ENCODE peak calls at places on chromosome 17, in four cellular contexts. One of them, this sample, is unnamed.

GRCh38 chr17:75773121-75773807 is 8.3 kb upstream of the GALK1 start:
- DNase-seq in IMR-90: no peak
- DNase-seq in ovary: no peak
- DNase-seq in stomach: no peak
- DNase-seq in this sample: no peak

GRCh38 chr17:31089461-31089860 is 5.3 kb upstream of the NF1 start:
- DNase-seq in IMR-90: no peak
- DNase-seq in ovary: no peak
- DNase-seq in stomach: no peak
- DNase-seq in this sample: no peak

GRCh38 chr17:10357768-10358167 is 15.0 kb downstream of the MYH13 start:
- DNase-seq in IMR-90: no peak
- DNase-seq in ovary: no peak
- DNase-seq in stomach: no peak
- DNase-seq in this sample: no peak

GRCh38 chr17:2455956-2456355 is 55.1 kb upstream of the MNT start:
- DNase-seq in IMR-90: no peak
- DNase-seq in ovary: no peak
- DNase-seq in stomach: no peak
- DNase-seq in this sample: no peak

GRCh38 chr17:17930674-17931073 is 41.5 kb downstream of the TOM1L2 start:
- DNase-seq in IMR-90: no peak
- DNase-seq in ovary: no peak
- DNase-seq in stomach: no peak
- DNase-seq in this sample: no peak

GRCh38 chr17:35460354-35460851 is 11.8 kb upstream of the SLFN13 start:
- DNase-seq in IMR-90: no peak
- DNase-seq in ovary: no peak
- DNase-seq in stomach: peak
- DNase-seq in this sample: peak

GRCh38 chr17:56598471-56598870 is 5.0 kb downstream of the NOG start:
- DNase-seq in IMR-90: peak
- DNase-seq in ovary: no peak
- DNase-seq in stomach: no peak
- DNase-seq in this sample: no peak

GRCh38 chr17:1972429-1973160 is 52.5 kb downstream of the RTN4RL1 start:
- DNase-seq in IMR-90: peak
- DNase-seq in ovary: no peak
- DNase-seq in stomach: no peak
- DNase-seq in this sample: peak

GRCh38 chr17:38885728-38886642 is 16.1 kb downstream of the LASP1 start:
- DNase-seq in IMR-90: peak
- DNase-seq in ovary: no peak
- DNase-seq in stomach: no peak
- DNase-seq in this sample: no peak

GRCh38 chr17:42287305-42288077 is 807 bp upstream of the STAT5A start:
- DNase-seq in IMR-90: no peak
- DNase-seq in ovary: peak
- DNase-seq in stomach: peak
- DNase-seq in this sample: peak

GRCh38 chr17:39014044-39014794 is 47.0 kb upstream of the FBXO47 start:
- DNase-seq in IMR-90: peak
- DNase-seq in ovary: no peak
- DNase-seq in stomach: no peak
- DNase-seq in this sample: no peak

GRCh38 chr17:79651266-79651665 is 40.4 kb upstream of the RBFOX3 start:
- DNase-seq in IMR-90: no peak
- DNase-seq in ovary: no peak
- DNase-seq in stomach: no peak
- DNase-seq in this sample: no peak

GRCh38 chr17:40095944-40096791 is 4.2 kb downstream of the NR1D1 start:
- DNase-seq in IMR-90: peak
- DNase-seq in ovary: peak
- DNase-seq in stomach: peak
- DNase-seq in this sample: peak
- TF ChIP-seq POLR2A in IMR-90: no peak
- TF ChIP-seq POLR2A in ovary: no peak
- TF ChIP-seq POLR2A in stomach: no peak
- TF ChIP-seq POLR2A in this sample: no peak

DNA sequence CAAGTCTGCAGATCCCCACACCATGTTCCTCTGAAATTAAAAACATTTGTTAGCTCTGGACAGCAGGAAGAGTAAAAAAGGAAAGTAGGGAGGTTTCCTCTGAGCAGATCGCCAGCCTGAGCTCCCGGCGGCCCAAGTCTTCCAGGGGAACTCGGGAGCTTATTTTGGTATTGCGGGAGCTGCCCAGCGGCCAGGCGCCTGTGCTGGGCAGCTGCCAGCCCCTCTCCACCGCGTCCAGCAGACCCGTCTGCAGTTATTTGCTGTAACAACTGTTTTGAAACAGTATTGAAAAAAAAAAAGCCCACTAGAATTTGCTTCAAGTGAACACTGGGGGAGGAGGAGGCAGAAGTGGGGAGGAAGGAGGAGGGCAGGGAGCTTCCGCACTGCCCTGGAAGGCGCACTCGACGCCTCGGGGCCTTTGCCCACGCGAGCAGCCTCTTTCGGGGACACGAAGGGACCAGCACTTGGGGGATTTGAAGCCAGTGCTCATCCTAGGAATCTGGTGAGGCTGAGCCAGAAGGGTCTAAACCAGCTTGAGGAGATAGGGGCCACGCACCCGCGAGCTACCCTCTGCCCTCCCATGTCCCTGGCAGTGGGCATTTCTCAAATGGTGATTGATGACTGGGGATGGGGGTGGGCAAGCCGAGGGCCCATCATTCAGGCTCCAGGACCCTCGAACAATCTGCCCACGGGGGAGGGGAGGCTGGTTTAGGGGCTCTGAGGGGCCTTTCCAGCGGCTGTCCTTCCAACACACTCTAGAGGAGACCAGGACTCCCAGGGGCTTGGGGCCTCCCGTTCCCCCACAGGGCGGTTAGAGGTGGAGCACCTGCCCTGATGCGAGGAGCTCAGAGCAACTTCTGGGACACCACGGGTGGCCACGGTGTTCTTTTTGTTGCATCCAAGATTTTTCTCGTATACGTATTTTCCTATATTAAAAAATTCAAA is 3.0 kb upstream of the BAHCC1 start:
- DNase-seq in IMR-90: peak
- DNase-seq in ovary: peak
- DNase-seq in stomach: no peak
- DNase-seq in this sample: peak
- H3K27ac ChIP-seq in IMR-90: peak
- H3K27ac ChIP-seq in ovary: peak
- H3K27ac ChIP-seq in stomach: peak
- H3K27ac ChIP-seq in this sample: peak

GRCh38 chr17:78041401-78042179 is 83.1 kb downstream of the TNRC6C start:
- DNase-seq in IMR-90: no peak
- DNase-seq in ovary: no peak
- DNase-seq in stomach: no peak
- DNase-seq in this sample: no peak

GRCh38 chr17:78039581-78039980 is 81.1 kb downstream of the TNRC6C start:
- DNase-seq in IMR-90: no peak
- DNase-seq in ovary: no peak
- DNase-seq in stomach: no peak
- DNase-seq in this sample: no peak

GRCh38 chr17:78042542-78042941 is 84.0 kb downstream of the TNRC6C start:
- DNase-seq in IMR-90: no peak
- DNase-seq in ovary: no peak
- DNase-seq in stomach: no peak
- DNase-seq in this sample: no peak

GRCh38 chr17:78038748-78039288 is 80.3 kb downstream of the TNRC6C start:
- DNase-seq in IMR-90: no peak
- DNase-seq in ovary: no peak
- DNase-seq in stomach: no peak
- DNase-seq in this sample: no peak

GRCh38 chr17:78040561-78041400 is 82.3 kb downstream of the TNRC6C start:
- DNase-seq in IMR-90: peak
- DNase-seq in ovary: peak
- DNase-seq in stomach: peak
- DNase-seq in this sample: peak
- TF ChIP-seq POLR2A in IMR-90: no peak
- TF ChIP-seq POLR2A in ovary: no peak
- TF ChIP-seq POLR2A in stomach: no peak
- TF ChIP-seq POLR2A in this sample: no peak

DNA sequence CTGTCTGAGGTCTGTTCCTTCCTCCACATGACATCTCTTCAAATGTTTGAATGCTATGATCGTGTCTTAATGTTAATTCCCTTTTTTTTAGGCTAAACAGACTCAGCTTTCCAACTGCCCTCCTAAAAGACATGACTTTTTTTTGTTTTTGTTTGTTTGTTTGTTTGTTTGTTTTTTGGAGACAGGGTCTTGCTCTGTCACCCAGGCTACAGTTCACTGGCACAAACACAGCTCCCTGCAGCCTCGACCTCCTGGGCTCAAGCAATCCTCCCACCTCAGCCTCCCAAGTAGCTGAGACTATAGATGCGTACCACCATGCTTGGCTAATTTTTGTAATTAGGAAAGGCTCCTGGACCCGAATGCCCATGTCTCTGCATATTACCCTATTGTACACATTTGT is 176.5 kb downstream of the ABCA8 start:
- DNase-seq in IMR-90: no peak
- DNase-seq in ovary: no peak
- DNase-seq in stomach: no peak
- DNase-seq in this sample: no peak
- H3K27ac ChIP-seq in IMR-90: no peak
- H3K27ac ChIP-seq in ovary: peak
- H3K27ac ChIP-seq in stomach: peak
- H3K27ac ChIP-seq in this sample: peak